ENCODE peak calls at places on chromosomes 4 and X, in six cellular contexts. One of them, this sample, is unnamed.

GRCh38 chr4:8221985-8222384 is 22.9 kb downstream of the SH3TC1 start:
- DNase-seq in GM23248: no peak
- DNase-seq in colonic mucosa: no peak
- DNase-seq in SK-N-SH: no peak
- DNase-seq in Karpas-422: no peak
- DNase-seq in neuronal stem cell: no peak
- DNase-seq in this sample: no peak

GRCh38 chr4:8117278-8117682 is 41.3 kb downstream of the ABLIM2 start:
- DNase-seq in GM23248: peak
- DNase-seq in colonic mucosa: peak
- DNase-seq in SK-N-SH: peak
- DNase-seq in Karpas-422: peak
- DNase-seq in neuronal stem cell: no peak
- DNase-seq in this sample: peak

GRCh38 chrX:21715825-21716224 is 42.1 kb downstream of the SMPX start:
- DNase-seq in GM23248: no peak
- DNase-seq in colonic mucosa: no peak
- DNase-seq in SK-N-SH: peak
- DNase-seq in Karpas-422: no peak
- DNase-seq in neuronal stem cell: no peak
- DNase-seq in this sample: no peak

GRCh38 chr4:125677665-125678307 is 363.0 kb downstream of the FAT4 start:
- DNase-seq in GM23248: no peak
- DNase-seq in colonic mucosa: no peak
- DNase-seq in SK-N-SH: no peak
- DNase-seq in Karpas-422: no peak
- DNase-seq in neuronal stem cell: no peak
- DNase-seq in this sample: no peak

GRCh38 chr4:108730579-108730978 is 32.3 kb downstream of the ETNPPL start:
- DNase-seq in GM23248: peak
- DNase-seq in colonic mucosa: no peak
- DNase-seq in SK-N-SH: no peak
- DNase-seq in Karpas-422: no peak
- DNase-seq in neuronal stem cell: no peak
- DNase-seq in this sample: no peak

GRCh38 chrX:64205441-64205734 is at the start of gene AMER1:
- DNase-seq in GM23248: peak
- DNase-seq in colonic mucosa: no peak
- DNase-seq in SK-N-SH: no peak
- DNase-seq in Karpas-422: no peak
- DNase-seq in neuronal stem cell: no peak
- DNase-seq in this sample: no peak

GRCh38 chr4:75555294-75556164 is at the start of gene ODAPH:
- DNase-seq in GM23248: peak
- DNase-seq in colonic mucosa: no peak
- DNase-seq in SK-N-SH: no peak
- DNase-seq in Karpas-422: peak
- DNase-seq in neuronal stem cell: no peak
- DNase-seq in this sample: no peak

GRCh38 chr4:21991537-21991936 is 43.0 kb upstream of the KCNIP4 start:
- DNase-seq in GM23248: no peak
- DNase-seq in colonic mucosa: no peak
- DNase-seq in SK-N-SH: no peak
- DNase-seq in Karpas-422: no peak
- DNase-seq in neuronal stem cell: no peak
- DNase-seq in this sample: no peak

GRCh38 chrX:70262952-70263567 is 3.1 kb upstream of the P2RY4 start:
- DNase-seq in GM23248: peak
- DNase-seq in colonic mucosa: peak
- DNase-seq in SK-N-SH: peak
- DNase-seq in Karpas-422: peak
- DNase-seq in neuronal stem cell: peak
- DNase-seq in this sample: no peak

GRCh38 chr4:158729716-158730559 is 6.7 kb upstream of the PPID start:
- DNase-seq in GM23248: peak
- DNase-seq in colonic mucosa: peak
- DNase-seq in SK-N-SH: peak
- DNase-seq in Karpas-422: peak
- DNase-seq in neuronal stem cell: peak
- DNase-seq in this sample: peak

DNA sequence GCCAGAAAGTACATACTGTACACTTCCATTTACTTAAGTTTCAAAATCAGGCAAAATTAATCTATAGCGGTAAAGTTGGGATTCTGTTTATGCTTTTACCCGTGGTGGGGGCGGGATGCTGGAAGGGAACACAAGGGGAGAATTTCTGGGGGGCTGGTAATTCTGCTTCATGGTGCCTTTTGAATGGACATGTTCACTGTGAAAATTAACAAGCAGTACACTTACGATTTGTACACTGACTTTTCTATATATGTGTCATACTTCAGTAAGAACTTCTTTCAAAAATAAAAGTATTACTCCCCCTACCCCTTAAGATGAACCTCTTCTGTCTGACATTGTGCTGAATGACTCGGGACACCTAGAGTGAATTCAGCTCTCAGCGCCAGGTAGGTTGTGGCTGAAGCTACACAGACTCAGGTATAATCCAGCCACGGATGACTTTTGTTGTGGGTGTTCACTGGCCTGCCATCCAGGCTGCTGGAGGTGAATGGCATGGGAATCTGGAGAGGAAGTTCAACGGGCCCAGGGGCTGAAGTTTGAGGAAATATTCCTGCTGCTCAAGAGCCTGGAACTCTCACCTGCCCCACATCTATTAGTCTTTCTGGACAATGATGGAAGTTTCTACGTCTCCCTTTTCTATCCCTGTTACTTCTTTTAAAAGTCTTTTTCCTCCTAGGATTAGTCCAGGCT is 7.3 kb upstream of the TCEANC start:
- DNase-seq in GM23248: no peak
- DNase-seq in colonic mucosa: no peak
- DNase-seq in SK-N-SH: no peak
- DNase-seq in Karpas-422: no peak
- DNase-seq in neuronal stem cell: no peak
- DNase-seq in this sample: no peak
- H3K9ac ChIP-seq in GM23248: no peak
- H3K9ac ChIP-seq in colonic mucosa: no peak
- H3K9ac ChIP-seq in SK-N-SH: no peak
- H3K9ac ChIP-seq in Karpas-422: no peak
- H3K9ac ChIP-seq in neuronal stem cell: no peak
- H3K9ac ChIP-seq in this sample: no peak

GRCh38 chr4:185033950-185034349 is 15.7 kb downstream of the HELT start:
- DNase-seq in GM23248: no peak
- DNase-seq in colonic mucosa: no peak
- DNase-seq in SK-N-SH: no peak
- DNase-seq in Karpas-422: no peak
- DNase-seq in neuronal stem cell: no peak
- DNase-seq in this sample: no peak
- H3K9ac ChIP-seq in GM23248: no peak
- H3K9ac ChIP-seq in colonic mucosa: no peak
- H3K9ac ChIP-seq in SK-N-SH: no peak
- H3K9ac ChIP-seq in Karpas-422: no peak
- H3K9ac ChIP-seq in neuronal stem cell: no peak
- H3K9ac ChIP-seq in this sample: no peak

DNA sequence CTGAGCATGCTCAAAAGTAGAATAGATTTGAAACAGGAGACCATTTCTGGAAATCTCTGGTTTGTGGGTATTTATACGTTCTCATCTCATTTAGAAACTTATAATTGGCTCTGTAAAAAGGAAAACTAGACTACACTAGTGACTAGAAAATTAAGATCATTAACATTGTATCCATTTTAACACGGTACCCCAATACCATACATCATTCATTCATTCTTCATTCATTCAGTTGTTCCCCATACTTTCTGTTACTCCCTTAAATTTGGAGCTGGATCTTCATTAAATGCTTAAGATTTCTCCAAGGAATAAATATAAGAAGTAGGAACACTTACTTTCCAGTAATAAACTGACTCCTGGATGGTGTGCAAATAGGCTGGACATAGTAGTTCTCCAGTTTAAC is 1.3 kb downstream of the ARSJ start:
- DNase-seq in GM23248: no peak
- DNase-seq in colonic mucosa: no peak
- DNase-seq in SK-N-SH: no peak
- DNase-seq in Karpas-422: no peak
- DNase-seq in neuronal stem cell: no peak
- DNase-seq in this sample: no peak
- H3K9ac ChIP-seq in GM23248: peak
- H3K9ac ChIP-seq in colonic mucosa: no peak
- H3K9ac ChIP-seq in SK-N-SH: peak
- H3K9ac ChIP-seq in Karpas-422: no peak
- H3K9ac ChIP-seq in neuronal stem cell: no peak
- H3K9ac ChIP-seq in this sample: no peak

DNA sequence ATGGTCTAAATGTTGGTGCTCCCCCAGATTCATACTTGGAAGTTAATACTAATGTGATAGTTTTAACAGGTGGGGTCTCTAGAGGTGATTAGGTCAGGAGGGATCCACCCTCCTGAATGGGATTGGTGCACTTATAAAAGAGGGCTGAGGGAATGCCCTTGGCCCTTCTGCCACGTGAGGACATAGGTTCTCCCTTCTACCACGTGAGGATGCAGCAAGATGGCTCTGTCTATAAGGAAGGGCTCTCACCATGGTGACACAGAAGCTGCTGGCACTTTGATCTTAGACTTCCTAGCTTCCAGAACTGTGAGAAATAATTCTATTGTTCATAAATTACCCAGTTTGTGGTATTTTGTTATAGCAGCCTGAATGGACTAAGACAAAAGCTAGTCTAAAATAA is 1.1 kb downstream of the AADAT start:
- DNase-seq in GM23248: no peak
- DNase-seq in colonic mucosa: no peak
- DNase-seq in SK-N-SH: peak
- DNase-seq in Karpas-422: no peak
- DNase-seq in neuronal stem cell: no peak
- DNase-seq in this sample: no peak
- H3K9ac ChIP-seq in GM23248: peak
- H3K9ac ChIP-seq in colonic mucosa: no peak
- H3K9ac ChIP-seq in SK-N-SH: peak
- H3K9ac ChIP-seq in Karpas-422: no peak
- H3K9ac ChIP-seq in neuronal stem cell: no peak
- H3K9ac ChIP-seq in this sample: peak

GRCh38 chr4:24599275-24599674 is 14.9 kb upstream of the DHX15 start:
- DNase-seq in GM23248: no peak
- DNase-seq in colonic mucosa: no peak
- DNase-seq in SK-N-SH: no peak
- DNase-seq in Karpas-422: no peak
- DNase-seq in neuronal stem cell: no peak
- DNase-seq in this sample: no peak

GRCh38 chr4:24595662-24596061 is 11.3 kb upstream of the DHX15 start:
- DNase-seq in GM23248: no peak
- DNase-seq in colonic mucosa: no peak
- DNase-seq in SK-N-SH: no peak
- DNase-seq in Karpas-422: no peak
- DNase-seq in neuronal stem cell: no peak
- DNase-seq in this sample: no peak

GRCh38 chr4:24594887-24595286 is 10.5 kb upstream of the DHX15 start:
- DNase-seq in GM23248: no peak
- DNase-seq in colonic mucosa: no peak
- DNase-seq in SK-N-SH: no peak
- DNase-seq in Karpas-422: no peak
- DNase-seq in neuronal stem cell: no peak
- DNase-seq in this sample: no peak

GRCh38 chr4:24601121-24601520 is 16.8 kb upstream of the DHX15 start:
- DNase-seq in GM23248: no peak
- DNase-seq in colonic mucosa: no peak
- DNase-seq in SK-N-SH: no peak
- DNase-seq in Karpas-422: no peak
- DNase-seq in neuronal stem cell: no peak
- DNase-seq in this sample: no peak

DNA sequence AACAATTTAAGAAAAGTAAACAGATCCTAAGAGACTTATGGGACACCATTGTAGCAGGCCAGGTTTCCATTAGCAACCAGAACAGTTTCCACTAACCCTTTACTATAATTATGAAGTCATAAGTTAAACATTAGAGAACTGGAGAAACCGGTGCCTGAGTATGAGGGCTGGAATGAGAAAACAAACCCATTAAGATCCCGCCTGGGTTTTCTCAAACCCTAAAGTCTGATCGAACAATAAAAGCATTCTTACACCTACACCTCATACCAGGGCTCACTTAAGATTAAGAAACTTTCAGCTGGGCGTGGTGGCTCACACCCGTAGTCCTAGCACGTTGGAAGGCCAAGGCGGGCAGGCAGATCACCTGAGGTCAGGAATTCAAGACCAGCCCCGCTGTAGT is 13.7 kb upstream of the DHX15 start:
- DNase-seq in GM23248: no peak
- DNase-seq in colonic mucosa: peak
- DNase-seq in SK-N-SH: no peak
- DNase-seq in Karpas-422: no peak
- DNase-seq in neuronal stem cell: no peak
- DNase-seq in this sample: peak
- H3K9ac ChIP-seq in GM23248: no peak
- H3K9ac ChIP-seq in colonic mucosa: peak
- H3K9ac ChIP-seq in SK-N-SH: no peak
- H3K9ac ChIP-seq in Karpas-422: no peak
- H3K9ac ChIP-seq in neuronal stem cell: no peak
- H3K9ac ChIP-seq in this sample: peak

GRCh38 chr4:104976258-104976657 is 170.4 kb upstream of the TET2 start:
- DNase-seq in GM23248: no peak
- DNase-seq in colonic mucosa: no peak
- DNase-seq in SK-N-SH: no peak
- DNase-seq in Karpas-422: no peak
- DNase-seq in neuronal stem cell: no peak
- DNase-seq in this sample: no peak
- H3K9ac ChIP-seq in GM23248: no peak
- H3K9ac ChIP-seq in colonic mucosa: no peak
- H3K9ac ChIP-seq in SK-N-SH: no peak
- H3K9ac ChIP-seq in Karpas-422: no peak
- H3K9ac ChIP-seq in neuronal stem cell: no peak
- H3K9ac ChIP-seq in this sample: no peak

DNA sequence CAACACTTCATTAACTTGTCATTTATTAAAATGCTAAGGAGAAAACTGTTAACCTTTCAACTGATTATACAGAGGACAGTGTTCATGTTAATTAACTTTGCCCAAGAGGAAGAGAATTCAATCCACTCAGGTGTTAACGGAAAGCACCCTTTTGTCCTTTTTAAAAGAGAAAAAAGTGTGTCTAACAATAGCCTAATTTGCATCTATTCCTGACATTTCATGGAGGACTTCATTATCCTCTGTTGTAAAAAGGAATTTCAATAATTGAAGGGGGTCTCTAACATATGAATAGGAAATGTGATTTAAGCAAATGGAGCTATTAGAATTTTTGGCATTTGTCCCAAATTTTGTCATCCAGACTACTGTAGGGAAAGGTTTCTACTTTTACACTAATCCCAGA is 44.6 kb upstream of the GC start:
- DNase-seq in GM23248: no peak
- DNase-seq in colonic mucosa: no peak
- DNase-seq in SK-N-SH: no peak
- DNase-seq in Karpas-422: no peak
- DNase-seq in neuronal stem cell: no peak
- DNase-seq in this sample: no peak
- H3K9ac ChIP-seq in GM23248: no peak
- H3K9ac ChIP-seq in colonic mucosa: no peak
- H3K9ac ChIP-seq in SK-N-SH: no peak
- H3K9ac ChIP-seq in Karpas-422: no peak
- H3K9ac ChIP-seq in neuronal stem cell: no peak
- H3K9ac ChIP-seq in this sample: no peak

GRCh38 chr4:143343276-143343831 is 6.7 kb downstream of the GAB1 start:
- DNase-seq in GM23248: no peak
- DNase-seq in colonic mucosa: no peak
- DNase-seq in SK-N-SH: no peak
- DNase-seq in Karpas-422: no peak
- DNase-seq in neuronal stem cell: no peak
- DNase-seq in this sample: no peak
- H3K9ac ChIP-seq in GM23248: no peak
- H3K9ac ChIP-seq in colonic mucosa: no peak
- H3K9ac ChIP-seq in SK-N-SH: no peak
- H3K9ac ChIP-seq in Karpas-422: no peak
- H3K9ac ChIP-seq in neuronal stem cell: no peak
- H3K9ac ChIP-seq in this sample: no peak